ENCODE peak calls at places on chromosomes 5 and 9, in four cellular contexts. One of them, this sample, is unnamed.

GRCh38 chr5:158992104-158992740 is 107.5 kb downstream of the EBF1 start:
- DNase-seq in SK-N-SH: no peak
- DNase-seq in K562: no peak
- DNase-seq in H1: no peak
- DNase-seq in this sample: no peak

GRCh38 chr9:122213589-122214413 is 15.0 kb downstream of the LHX6 start:
- DNase-seq in SK-N-SH: peak; percentile 99
- DNase-seq in K562: peak; percentile 99
- DNase-seq in H1: peak; percentile 97
- DNase-seq in this sample: peak; percentile 94

GRCh38 chr5:139543423-139543991 is 17.6 kb upstream of the UBE2D2 start:
- DNase-seq in SK-N-SH: peak; percentile 59
- DNase-seq in H1: peak; percentile 83
- DNase-seq in K562: peak; percentile 83
- DNase-seq in this sample: peak; percentile 78

GRCh38 chr5:92380069-92380770 is 997.1 kb upstream of the ARRDC3 start:
- DNase-seq in H1: no peak
- DNase-seq in K562: no peak
- DNase-seq in SK-N-SH: no peak
- DNase-seq in this sample: no peak

GRCh38 chr5:6522983-6523382 is 74.3 kb downstream of the UBE2QL1 start:
- DNase-seq in SK-N-SH: no peak
- DNase-seq in K562: no peak
- DNase-seq in H1: no peak
- DNase-seq in this sample: no peak

GRCh38 chr9:33719581-33720374 is 75.6 kb upstream of the PRSS3 start:
- DNase-seq in K562: peak; percentile 51
- DNase-seq in H1: peak; percentile 83
- DNase-seq in SK-N-SH: peak; percentile 48
- DNase-seq in this sample: peak; percentile 79

GRCh38 chr5:170306381-170306790 is 8.8 kb upstream of the LCP2 start:
- DNase-seq in K562: peak; percentile 81
- DNase-seq in H1: no peak
- DNase-seq in SK-N-SH: no peak
- DNase-seq in this sample: no peak

GRCh38 chr5:179293276-179293675 is 52.0 kb downstream of the ADAMTS2 start:
- DNase-seq in K562: no peak
- DNase-seq in SK-N-SH: no peak
- DNase-seq in H1: no peak
- DNase-seq in this sample: no peak

GRCh38 chr9:130106860-130107848 is 53.4 kb downstream of the GPR107 start:
- DNase-seq in SK-N-SH: peak; percentile 80
- DNase-seq in K562: peak; percentile 74
- DNase-seq in H1: peak; percentile 89
- DNase-seq in this sample: peak; percentile 84

GRCh38 chr9:74172874-74173273 is 324.3 kb upstream of the RORB start:
- DNase-seq in K562: no peak
- DNase-seq in SK-N-SH: no peak
- DNase-seq in H1: no peak
- DNase-seq in this sample: no peak

GRCh38 chr9:68760674-68761003 is 55.6 kb downstream of the PIP5K1B start:
- DNase-seq in K562: no peak
- DNase-seq in SK-N-SH: no peak
- DNase-seq in H1: no peak
- DNase-seq in this sample: no peak

GRCh38 chr5:72347801-72348305 is 27.7 kb downstream of the PTCD2 start:
- DNase-seq in SK-N-SH: no peak
- DNase-seq in H1: no peak
- DNase-seq in K562: no peak
- DNase-seq in this sample: no peak

GRCh38 chr5:151912360-151912759 is 12.3 kb downstream of the GLRA1 start:
- DNase-seq in SK-N-SH: no peak
- DNase-seq in H1: no peak
- DNase-seq in K562: no peak
- DNase-seq in this sample: no peak

GRCh38 chr9:18036364-18036896 is 437.5 kb upstream of the ADAMTSL1 start:
- DNase-seq in K562: no peak
- DNase-seq in H1: no peak
- DNase-seq in SK-N-SH: no peak
- DNase-seq in this sample: no peak
- TF ChIP-seq TEAD4 in K562: no peak
- TF ChIP-seq TEAD4 in H1: no peak
- TF ChIP-seq TEAD4 in SK-N-SH: no peak
- TF ChIP-seq TEAD4 in this sample: no peak

GRCh38 chr9:2859776-2860379 is 16.0 kb upstream of the PUM3 start:
- DNase-seq in SK-N-SH: peak; percentile 61
- DNase-seq in H1: peak; percentile 81
- DNase-seq in K562: peak; percentile 33
- DNase-seq in this sample: peak; percentile 82
- TF ChIP-seq TEAD4 in SK-N-SH: no peak
- TF ChIP-seq TEAD4 in H1: peak; percentile 39
- TF ChIP-seq TEAD4 in K562: no peak
- TF ChIP-seq TEAD4 in this sample: no peak

DNA sequence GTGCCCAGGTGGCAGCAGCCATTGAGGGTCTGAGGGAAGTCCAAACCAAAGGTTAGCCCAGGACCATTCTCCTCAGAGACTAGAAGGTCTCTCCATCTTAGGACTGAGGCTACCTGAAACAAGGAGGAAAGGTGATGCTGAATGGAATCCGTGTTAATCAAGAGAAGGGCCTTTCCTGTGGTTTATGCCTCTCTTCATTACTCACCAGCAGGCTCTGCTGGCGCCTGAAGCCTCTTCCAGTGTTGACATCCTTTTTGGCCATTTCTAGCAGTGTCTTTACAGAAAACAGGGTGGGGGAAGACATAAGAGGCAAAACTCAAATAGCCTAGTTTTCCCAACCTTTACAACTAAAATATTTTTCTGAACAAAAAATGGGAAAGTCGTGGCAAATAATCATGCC is 98.1 kb downstream of the ENC1 start:
- DNase-seq in SK-N-SH: no peak
- DNase-seq in K562: no peak
- DNase-seq in H1: no peak
- DNase-seq in this sample: no peak
- TF ChIP-seq TEAD4 in SK-N-SH: no peak
- TF ChIP-seq TEAD4 in K562: no peak
- TF ChIP-seq TEAD4 in H1: no peak
- TF ChIP-seq TEAD4 in this sample: no peak

GRCh38 chr9:86690034-86690433 is 257.3 kb downstream of the GAS1 start:
- DNase-seq in K562: no peak
- DNase-seq in H1: no peak
- DNase-seq in SK-N-SH: no peak
- DNase-seq in this sample: no peak
- TF ChIP-seq TEAD4 in K562: no peak
- TF ChIP-seq TEAD4 in H1: peak; percentile 37
- TF ChIP-seq TEAD4 in SK-N-SH: no peak
- TF ChIP-seq TEAD4 in this sample: no peak

GRCh38 chr5:173714551-173715428 is 98.3 kb upstream of the BOD1 start:
- DNase-seq in SK-N-SH: no peak
- DNase-seq in K562: peak; percentile 42
- DNase-seq in H1: no peak
- DNase-seq in this sample: no peak
- TF ChIP-seq TEAD4 in SK-N-SH: no peak
- TF ChIP-seq TEAD4 in K562: no peak
- TF ChIP-seq TEAD4 in H1: no peak
- TF ChIP-seq TEAD4 in this sample: no peak

DNA sequence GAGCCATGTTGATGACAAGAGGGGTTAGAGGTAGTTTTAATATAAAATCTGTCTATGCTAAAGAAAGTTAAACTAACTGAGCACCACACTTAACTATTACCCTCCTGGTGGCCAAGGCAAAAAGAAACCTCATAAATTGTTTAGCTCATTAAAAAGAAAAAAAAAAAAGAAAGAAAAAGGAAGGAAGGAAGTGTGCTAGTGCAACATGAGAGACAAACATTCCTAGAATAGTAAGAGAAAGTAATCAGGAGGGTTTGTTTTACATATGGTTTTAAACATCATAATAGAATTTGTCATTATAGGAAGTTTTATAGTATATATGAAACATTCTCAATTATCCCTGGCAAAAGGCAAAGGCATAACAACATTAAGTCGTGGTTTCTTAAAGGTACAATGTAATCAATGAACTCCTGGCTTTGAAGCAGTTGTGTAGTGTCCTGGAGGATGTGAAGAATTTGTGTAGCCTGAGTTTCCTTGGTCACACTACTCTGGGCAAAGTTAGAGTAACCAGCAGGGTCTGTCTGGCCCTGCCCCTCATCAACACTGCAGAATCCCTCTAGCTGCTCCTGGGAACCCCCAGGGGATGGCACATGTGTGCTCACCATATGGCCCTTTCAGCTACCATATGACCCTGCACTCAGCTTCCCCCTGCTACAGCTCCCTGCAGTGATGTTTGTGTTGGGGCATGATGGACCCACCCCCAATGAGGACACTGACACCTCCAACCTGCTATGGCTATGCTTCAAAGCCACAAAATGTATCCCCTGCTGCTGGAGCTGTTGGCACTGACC is 152.5 kb downstream of the SNX18 start:
- DNase-seq in SK-N-SH: no peak
- DNase-seq in K562: no peak
- DNase-seq in H1: no peak
- DNase-seq in this sample: no peak
- TF ChIP-seq TEAD4 in SK-N-SH: no peak
- TF ChIP-seq TEAD4 in K562: no peak
- TF ChIP-seq TEAD4 in H1: no peak
- TF ChIP-seq TEAD4 in this sample: no peak

GRCh38 chr5:143741418-143741817 is 70.5 kb upstream of the HMHB1 start:
- DNase-seq in SK-N-SH: no peak
- DNase-seq in K562: no peak
- DNase-seq in H1: no peak
- DNase-seq in this sample: no peak
- TF ChIP-seq TEAD4 in SK-N-SH: no peak
- TF ChIP-seq TEAD4 in K562: no peak
- TF ChIP-seq TEAD4 in H1: no peak
- TF ChIP-seq TEAD4 in this sample: no peak

DNA sequence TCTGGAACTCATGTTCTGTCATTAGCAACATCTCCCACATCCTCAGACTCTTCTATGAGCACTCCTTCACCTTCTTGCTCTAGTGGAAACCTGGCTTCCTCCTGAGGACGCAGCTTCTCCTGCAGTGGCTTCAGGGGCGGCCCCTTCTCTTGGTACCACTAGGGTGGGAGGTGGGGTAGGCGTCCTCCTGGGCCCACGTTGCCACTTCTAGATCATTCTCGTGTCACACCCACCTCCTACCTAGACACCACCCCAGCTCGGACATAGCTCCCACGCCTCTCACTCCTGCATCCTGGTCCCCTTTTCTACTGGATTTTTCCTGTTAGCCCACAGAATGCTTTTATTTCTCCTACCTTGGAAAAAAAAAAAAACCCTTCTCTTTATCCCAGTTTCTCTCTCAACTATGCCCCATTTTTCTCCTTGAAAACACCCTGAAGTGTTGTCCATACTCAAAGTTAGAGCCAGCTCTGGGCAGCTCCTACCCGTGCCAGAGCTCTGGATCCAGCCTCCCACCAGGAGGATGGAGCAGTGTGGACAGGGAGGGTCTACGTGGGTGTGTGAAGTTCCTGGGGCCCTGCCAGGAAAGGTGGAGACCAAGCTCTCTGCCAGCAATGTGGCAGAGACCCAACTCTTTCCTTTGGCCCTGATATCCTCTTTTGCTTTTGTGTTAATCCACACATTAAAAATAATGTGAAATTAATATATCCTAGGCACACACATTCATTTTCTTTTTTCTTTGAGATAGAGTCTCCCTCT is 179.2 kb downstream of the HSPA4 start:
- DNase-seq in H1: no peak
- DNase-seq in K562: no peak
- DNase-seq in SK-N-SH: no peak
- DNase-seq in this sample: no peak
- TF ChIP-seq TEAD4 in H1: no peak
- TF ChIP-seq TEAD4 in K562: no peak
- TF ChIP-seq TEAD4 in SK-N-SH: no peak
- TF ChIP-seq TEAD4 in this sample: no peak

GRCh38 chr9:92463989-92464388 is 18.3 kb downstream of the ASPN start:
- DNase-seq in SK-N-SH: no peak
- DNase-seq in H1: no peak
- DNase-seq in K562: no peak
- DNase-seq in this sample: no peak
- TF ChIP-seq TEAD4 in SK-N-SH: no peak
- TF ChIP-seq TEAD4 in H1: no peak
- TF ChIP-seq TEAD4 in K562: no peak
- TF ChIP-seq TEAD4 in this sample: no peak

DNA sequence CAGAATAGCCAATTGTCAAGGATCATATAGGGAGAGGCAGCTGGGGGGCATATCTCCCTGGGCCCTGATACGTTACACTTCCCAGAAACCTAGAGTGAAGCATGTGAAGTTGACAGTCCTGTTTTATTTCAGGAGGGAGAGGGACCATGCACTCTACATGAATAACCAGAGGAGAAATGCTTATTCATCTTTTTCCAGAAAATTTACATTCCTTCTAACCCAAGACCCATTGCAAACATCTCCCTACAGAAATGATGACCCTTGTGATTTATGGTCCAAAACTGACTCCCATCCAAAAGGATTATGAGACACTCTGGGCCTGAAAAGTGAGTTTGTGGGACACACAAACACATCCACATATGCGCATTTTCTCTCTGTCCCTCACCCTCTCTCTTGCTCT is 451.1 kb upstream of the KLF4 start:
- DNase-seq in K562: no peak
- DNase-seq in SK-N-SH: no peak
- DNase-seq in H1: no peak
- DNase-seq in this sample: no peak
- TF ChIP-seq TEAD4 in K562: no peak
- TF ChIP-seq TEAD4 in SK-N-SH: no peak
- TF ChIP-seq TEAD4 in H1: no peak
- TF ChIP-seq TEAD4 in this sample: no peak